ENCODE peak calls at places on chromosomes 6 and 20, in seven cellular contexts. I is fibroblast of lung; M is nephron progenitor cell; R is NCI-H510A treated with DMSO at 0.1 percent for 48 hours; J is iPS-NIHi11; L is central memory CD4-positive, alpha-beta T cell; V is thyroid gland. Y is an unnamed sample.

GRCh38 chr6:160667854-160668481 is 3.9 kb upstream of the LPA start:
- DNase-seq in V (no peak), R (no peak), I (no peak), L (peak; percentile 13), M (peak; percentile 41), J (peak; percentile 76), Y (peak; percentile 52)

GRCh38 chr6:129683606-129684322 is 26.2 kb downstream of the ARHGAP18 start:
- DNase-seq in I (peak; percentile 100), V (peak; percentile 81), L (peak; percentile 67), J (peak; percentile 53), M (no peak), R (no peak), Y (no peak)

GRCh38 chr6:30356519-30356918 is 11.6 kb downstream of the RPP21 start:
- DNase-seq in R (no peak), I (no peak), J (no peak), M (no peak), L (no peak), V (no peak), Y (no peak)

GRCh38 chr20:3865152-3865886 is 18.7 kb downstream of the MAVS start:
- DNase-seq in M (no peak), I (no peak), J (no peak), V (no peak), L (no peak), R (no peak), Y (no peak)

GRCh38 chr6:24757610-24758009 is 17.1 kb upstream of the GMNN start:
- DNase-seq in V (no peak), L (no peak), M (no peak), R (no peak), J (no peak), I (no peak), Y (no peak)

GRCh38 chr6:39189915-39190544 is 39.2 kb downstream of the KCNK5 start:
- DNase-seq in J (peak; percentile 80), R (peak; percentile 24), I (no peak), V (peak; percentile 82), M (peak; percentile 51), L (no peak), Y (peak; percentile 71)

GRCh38 chr6:144468709-144469108 is 183.6 kb downstream of the UTRN start:
- DNase-seq in J (no peak), I (no peak), R (no peak), L (peak; percentile 21), M (no peak), V (no peak), Y (no peak)

GRCh38 chr6:142845624-142846458 is 99.1 kb downstream of the HIVEP2 start:
- DNase-seq in J (peak; percentile 67), M (peak; percentile 61), I (peak; percentile 86), L (peak; percentile 63), R (peak; percentile 73), V (peak; percentile 97), Y (peak; percentile 87)

GRCh38 chr6:170166511-170167122 is 124.3 kb downstream of the DLL1 start:
- DNase-seq in J (no peak), I (no peak), L (no peak), R (no peak), M (no peak), V (no peak), Y (no peak)